ENCODE peak calls at places on chromosomes 7 and 10, in seven cellular contexts. N is AG04449, Y is MM.1S, C is astrocyte of the spinal cord, B is IMR-90, J is tibial nerve, T is GM12865. V is an unnamed sample.

GRCh38 chr10:14389981-14390590 is 59.4 kb upstream of the FRMD4A start:
- DNase-seq in T (peak), C (no peak), B (no peak), Y (peak), N (no peak), J (no peak), V (no peak)

GRCh38 chr7:155725073-155725346 is 80.5 kb downstream of the RBM33 start:
- DNase-seq in Y (no peak), J (no peak), N (no peak), C (no peak), T (peak), B (no peak), V (no peak)

GRCh38 chr7:114303301-114303700 is 111.3 kb upstream of the FOXP2 start:
- DNase-seq in C (no peak), B (no peak), T (no peak), N (no peak), J (no peak), Y (no peak), V (no peak)

GRCh38 chr10:1567152-1567551 is 170.2 kb downstream of the ADARB2 start:
- DNase-seq in N (no peak), Y (no peak), T (no peak), B (no peak), C (no peak), J (no peak), V (no peak)

GRCh38 chr10:69684020-69684980 is 54.3 kb downstream of the FAM241B start:
- DNase-seq in T (no peak), N (no peak), J (peak), B (peak), C (peak), Y (no peak), V (peak)

GRCh38 chr7:22730921-22731654 is 4.1 kb downstream of the IL6 start:
- DNase-seq in J (no peak), T (no peak), N (no peak), C (peak), B (peak), Y (peak), V (peak)

GRCh38 chr7:143384741-143385631 is 3.8 kb downstream of the ZYX start:
- DNase-seq in T (no peak), N (no peak), B (no peak), J (no peak), Y (no peak), C (no peak), V (peak)

GRCh38 chr10:18615618-18616017 is 35.8 kb downstream of the NSUN6 start:
- DNase-seq in T (no peak), N (no peak), B (no peak), C (peak), J (no peak), Y (no peak), V (no peak)

GRCh38 chr7:39732837-39733804 is 109.7 kb downstream of the RALA start:
- DNase-seq in C (peak), J (peak), T (peak), N (peak), B (peak), Y (peak), V (peak)

GRCh38 chr7:151872531-151873401 is 4.1 kb downstream of the PRKAG2 start:
- DNase-seq in J (no peak), N (no peak), B (no peak), T (no peak), Y (no peak), C (no peak), V (no peak)

GRCh38 chr7:73557397-73558257 is at the start of gene BCL7B:
- DNase-seq in C (peak), J (peak), Y (peak), T (peak), B (peak), N (no peak), V (peak)

GRCh38 chr10:125375210-125375609 is 214.8 kb upstream of the CTBP2 start:
- DNase-seq in J (no peak), B (peak), T (no peak), Y (no peak), C (peak), N (no peak), V (no peak)

GRCh38 chr10:74282853-74283205 is 131.8 kb downstream of the ADK start:
- DNase-seq in B (peak), J (no peak), C (no peak), Y (no peak), T (no peak), N (no peak), V (peak)

GRCh38 chr7:30093351-30094019 is 41.3 kb upstream of the MTURN start:
- DNase-seq in T (no peak), J (peak), Y (no peak), N (no peak), C (peak), B (peak), V (peak)

DNA sequence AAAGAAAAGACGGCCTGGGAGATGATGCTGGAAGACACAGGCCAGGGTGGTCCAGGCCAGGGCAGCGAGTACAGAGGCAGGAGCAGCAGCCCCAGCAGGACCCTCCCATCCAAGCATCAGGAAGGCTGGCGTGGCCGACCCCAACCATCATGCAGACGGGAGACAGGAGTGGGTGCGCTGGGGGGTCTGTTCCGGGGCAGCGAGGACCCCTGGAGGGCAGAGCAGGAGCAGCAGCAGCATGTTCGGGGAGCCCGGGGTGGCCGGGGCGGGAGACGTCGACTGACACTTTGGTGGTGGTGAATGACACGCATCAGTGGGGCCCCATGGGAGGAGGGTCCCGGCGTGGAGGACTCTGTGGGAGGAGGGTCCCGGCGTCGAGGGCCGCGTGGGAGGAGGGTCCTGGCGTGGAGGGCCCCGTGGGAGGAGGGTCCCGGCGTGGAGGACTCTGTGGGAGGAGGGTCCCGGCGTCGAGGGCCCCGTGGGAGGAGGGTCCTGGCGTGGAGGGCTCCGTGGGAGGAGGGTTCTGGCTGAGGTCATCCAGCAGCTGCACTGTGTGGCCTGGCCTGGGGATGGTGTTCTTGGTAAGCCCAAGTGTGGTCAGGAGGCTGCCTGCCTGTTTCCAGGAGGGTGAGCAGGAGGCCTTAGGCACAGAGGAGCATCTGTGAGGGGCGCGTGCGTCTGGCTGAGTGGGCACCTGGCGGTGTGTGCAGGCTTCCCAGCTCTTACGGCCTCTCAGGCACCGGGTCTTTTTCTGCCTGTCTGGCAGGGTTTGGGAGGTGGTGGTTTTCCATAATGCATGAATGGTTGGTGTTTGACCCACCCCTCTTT is 38.9 kb downstream of the FAM20C start:
- DNase-seq in J (no peak), C (no peak), T (no peak), Y (no peak), B (no peak), N (no peak), V (no peak)
- TF ChIP-seq CTCF in J (no peak), C (peak), T (no peak), Y (no peak), B (peak), N (peak), V (peak)

GRCh38 chr7:104192434-104192833 is 15.4 kb downstream of the ORC5 start:
- DNase-seq in N (no peak), C (no peak), J (no peak), Y (no peak), B (no peak), T (no peak), V (no peak)
- H3K4me3 ChIP-seq in N (no peak), C (no peak), J (no peak), Y (no peak), B (no peak), T (no peak), V (no peak)

DNA sequence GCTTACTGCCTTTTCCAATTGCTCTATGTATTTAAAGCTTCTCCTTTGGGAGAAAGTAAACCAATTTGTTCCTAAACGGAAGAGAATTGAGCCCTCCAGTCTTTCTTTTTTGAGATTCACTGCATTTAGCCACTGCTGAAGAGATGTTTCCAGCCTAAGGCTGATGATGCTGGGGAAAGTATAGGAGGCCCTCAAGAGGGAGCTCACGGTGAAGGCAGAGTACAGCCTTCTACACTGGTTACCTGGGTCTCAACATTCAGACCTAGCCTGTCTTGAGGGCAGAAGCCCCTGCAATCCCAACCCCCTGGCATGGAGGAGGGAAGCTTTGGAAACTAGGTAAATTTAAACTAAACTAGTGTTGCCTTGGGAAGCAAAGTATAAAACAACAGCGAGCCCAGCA is 316.7 kb upstream of the TPK1 start:
- DNase-seq in C (no peak), T (no peak), Y (no peak), J (no peak), N (no peak), B (no peak), V (no peak)
- TF ChIP-seq CTCF in C (no peak), T (no peak), Y (no peak), J (no peak), N (no peak), B (no peak), V (no peak)

GRCh38 chr10:36489928-36490279 is 635.5 kb upstream of the ANKRD30A start:
- DNase-seq in Y (no peak), J (no peak), B (peak), T (no peak), C (peak), N (peak), V (peak)
- H3K4me3 ChIP-seq in Y (no peak), J (no peak), B (no peak), T (no peak), C (no peak), N (no peak), V (no peak)

GRCh38 chr10:132571565-132572544 is 34.3 kb downstream of the INPP5A start:
- DNase-seq in C (peak), N (peak), T (peak), Y (peak), J (no peak), B (peak), V (peak)
- TF ChIP-seq CTCF in C (no peak), N (no peak), T (no peak), Y (peak), J (no peak), B (no peak), V (no peak)